ENCODE peak calls at places on chromosomes 6 and 20, in six cellular contexts. X, S, R, F, Z and I are unnamed samples.

GRCh38 chr6:145887969-145888368 is 73.4 kb upstream of the FBXO30 start:
- DNase-seq in Z (peak), S (peak), F (no peak), R (no peak), X (no peak), I (peak)

GRCh38 chr6:149991838-149992237 is 28.1 kb downstream of the ULBP1 start:
- DNase-seq in X (no peak), F (no peak), Z (no peak), S (no peak), R (peak), I (no peak)

GRCh38 chr6:145715426-145715825 is 19.9 kb downstream of the EPM2A start:
- DNase-seq in Z (no peak), F (no peak), S (no peak), R (no peak), X (no peak), I (no peak)

GRCh38 chr20:38216736-38217595 is 43.6 kb downstream of the KIAA1755 start:
- DNase-seq in X (no peak), R (no peak), S (no peak), F (no peak), Z (no peak), I (no peak)

GRCh38 chr6:116165596-116165995 is 39.7 kb upstream of the COL10A1 start:
- DNase-seq in S (no peak), Z (no peak), R (no peak), F (no peak), X (no peak), I (no peak)

GRCh38 chr20:64166712-64167615 is 2.7 kb downstream of the MYT1 start:
- DNase-seq in Z (no peak), X (no peak), R (no peak), F (no peak), S (peak), I (no peak)

GRCh38 chr6:75418233-75418632 is 75.4 kb downstream of the FILIP1 start:
- DNase-seq in X (no peak), R (no peak), F (no peak), S (no peak), Z (peak), I (no peak)

GRCh38 chr20:58577871-58578615 is 62.8 kb upstream of the APCDD1L start:
- DNase-seq in S (no peak), X (no peak), Z (no peak), F (no peak), R (no peak), I (no peak)

GRCh38 chr20:40319056-40319455 is 370.0 kb downstream of the MAFB start:
- DNase-seq in X (no peak), S (no peak), R (no peak), Z (no peak), F (no peak), I (no peak)

DNA sequence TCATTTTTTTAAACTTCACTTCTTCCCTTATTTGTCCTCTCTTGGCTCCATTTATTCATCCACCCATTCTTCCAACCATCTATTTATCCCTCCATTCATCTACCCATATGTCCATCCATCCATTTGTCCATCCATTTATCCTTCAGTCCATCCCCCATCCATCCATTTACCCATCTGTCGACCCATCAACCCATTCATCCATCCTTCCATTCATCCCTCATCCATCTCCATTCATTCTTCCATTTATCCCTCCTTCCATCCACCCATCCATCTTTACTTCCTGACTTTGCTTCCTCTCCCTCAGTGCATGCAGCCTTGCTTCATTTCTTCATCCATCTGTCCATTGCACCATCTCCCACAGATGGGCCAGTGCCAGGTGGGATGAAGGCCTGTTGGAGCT is 1.8 kb downstream of the CST11 start:
- DNase-seq in R (no peak), Z (no peak), F (no peak), X (no peak), S (no peak), I (no peak)
- TF ChIP-seq CTCF in R (no peak), Z (no peak), F (no peak), X (no peak), S (no peak), I (no peak)

DNA sequence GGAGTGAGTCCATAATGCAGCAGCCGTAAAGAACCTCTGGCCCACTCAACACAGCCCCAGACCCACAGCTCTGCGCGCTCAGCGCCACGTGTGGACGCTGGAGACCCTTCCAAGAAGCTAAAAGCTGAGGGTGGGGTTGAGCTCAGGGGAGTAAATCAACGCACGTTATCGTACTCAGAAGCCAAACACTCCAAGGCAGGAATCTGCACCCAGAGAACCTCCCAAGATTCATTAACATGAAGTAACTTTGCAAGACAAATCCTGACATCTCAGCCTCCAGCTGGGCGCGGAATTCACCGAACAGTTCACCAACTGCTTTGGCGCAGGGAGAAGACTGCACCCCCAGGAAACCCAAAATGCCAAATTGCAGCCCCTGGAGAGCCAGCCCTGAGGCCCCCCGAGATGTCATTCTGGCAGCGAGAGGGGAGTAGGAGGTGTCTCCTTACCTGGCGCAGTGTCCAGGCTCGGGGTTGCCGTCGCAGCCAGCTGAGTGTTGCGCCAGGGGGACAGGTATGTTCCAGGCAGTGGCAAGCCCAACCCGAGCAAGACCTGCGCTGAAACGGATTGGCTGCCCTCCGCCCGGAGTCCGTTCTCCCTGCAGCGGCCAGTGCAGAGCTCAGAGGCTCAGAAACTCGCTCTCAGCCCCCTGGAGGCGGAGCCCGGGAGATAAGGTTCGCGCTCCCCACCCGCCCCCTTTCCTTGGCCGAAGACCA is at the start of gene COL21A1:
- DNase-seq in F (peak), Z (peak), X (peak), R (peak), S (peak), I (peak)
- TF ChIP-seq CTCF in F (peak), Z (peak), X (peak), R (peak), S (no peak), I (no peak)

GRCh38 chr20:41411458-41411857 is 44.8 kb upstream of the EMILIN3 start:
- DNase-seq in X (no peak), Z (peak), R (no peak), S (no peak), F (no peak), I (no peak)
- TF ChIP-seq CTCF in X (peak), Z (peak), R (peak), S (peak), F (peak), I (peak)

GRCh38 chr20:12394786-12395185 is 477.1 kb downstream of the BTBD3 start:
- DNase-seq in S (no peak), X (no peak), F (no peak), R (no peak), Z (no peak), I (no peak)
- TF ChIP-seq CTCF in S (no peak), X (no peak), F (no peak), R (no peak), Z (no peak), I (no peak)